ENCODE peak calls at places on chromosomes 2 and 18, in eight cellular contexts. G is hepatocyte, Z is ovary, H is bronchial epithelial cell, T is endothelial cell of umbilical vein, A is neural progenitor cell, W is keratinocyte, K is HepG2. P is an unnamed sample. For H3K27me3, the result is how much of the 10 kb centered on the place peaks cover.

GRCh38 chr2:215598376-215598975 is 162.6 kb upstream of the FN1 start:
- DNase-seq in G (no peak), Z (no peak), H (peak), T (no peak), A (no peak), W (no peak), K (no peak), P (no peak)

GRCh38 chr2:179410552-179411356 is 146.1 kb upstream of the SESTD1 start:
- DNase-seq in G (peak), Z (peak), H (peak), T (peak), A (peak), W (peak), K (peak), P (peak)

GRCh38 chr2:227783404-227784138 is 30.1 kb upstream of the CCL20 start:
- DNase-seq in G (no peak), Z (no peak), H (no peak), T (no peak), A (no peak), W (no peak), K (no peak), P (no peak)

GRCh38 chr18:38402509-38402908 is 836.9 kb upstream of the CELF4 start:
- DNase-seq in G (no peak), Z (no peak), H (no peak), T (no peak), A (peak), W (no peak), K (no peak), P (no peak)

GRCh38 chr2:110101280-110101844 is 14.3 kb downstream of the MALL start:
- DNase-seq in G (peak), Z (peak), H (peak), T (peak), A (no peak), W (peak), K (peak), P (peak)

GRCh38 chr2:119721462-119721861 is 38.3 kb upstream of the PTPN4 start:
- DNase-seq in G (no peak), Z (no peak), H (no peak), T (no peak), A (no peak), W (no peak), K (peak), P (no peak)

GRCh38 chr2:203949228-203949627 is 12.7 kb downstream of the ICOS start:
- DNase-seq in G (no peak), Z (no peak), H (peak), T (no peak), A (no peak), W (no peak), K (no peak), P (no peak)

GRCh38 chr2:119460076-119460475 is 28.4 kb downstream of the TMEM37 start:
- DNase-seq in G (no peak), Z (no peak), H (peak), T (no peak), A (no peak), W (no peak), K (no peak), P (no peak)

GRCh38 chr2:64638502-64639120 is 15.1 kb downstream of the SERTAD2 start:
- DNase-seq in G (no peak), Z (no peak), H (peak), T (no peak), A (no peak), W (no peak), K (no peak), P (no peak)

GRCh38 chr2:172085460-172086159 is at the start of gene DLX1:
- DNase-seq in G (no peak), Z (no peak), H (no peak), T (no peak), A (peak), W (no peak), K (no peak), P (no peak)

GRCh38 chr2:199431748-199432213 is 26.0 kb downstream of the SATB2 start:
- DNase-seq in G (no peak), Z (no peak), H (no peak), T (peak), A (peak), W (no peak), K (no peak), P (no peak)

GRCh38 chr18:44521673-44522032 is 159.0 kb upstream of the SETBP1 start:
- DNase-seq in G (no peak), Z (no peak), H (peak), T (no peak), A (no peak), W (no peak), K (no peak), P (no peak)

GRCh38 chr2:113079123-113079522 is 11.4 kb downstream of the IL1F10 start:
- DNase-seq in G (no peak), Z (no peak), H (no peak), T (no peak), A (no peak), W (no peak), K (no peak), P (no peak)

GRCh38 chr18:61854578-61854977 is 38.2 kb downstream of the RNF152 start:
- DNase-seq in G (no peak), Z (no peak), H (peak), T (peak), A (no peak), W (no peak), K (no peak), P (no peak)

GRCh38 chr2:236852977-236853374 is 232.7 kb upstream of the COPS8 start:
- DNase-seq in G (no peak), Z (no peak), H (no peak), T (no peak), A (no peak), W (no peak), K (no peak), P (no peak)

GRCh38 chr18:58266291-58266690 is 222.3 kb downstream of the NEDD4L start:
- DNase-seq in G (no peak), Z (no peak), H (no peak), T (no peak), A (no peak), W (no peak), K (no peak), P (no peak)

GRCh38 chr2:145007673-145008263 is 487.8 kb upstream of the ZEB2 start:
- DNase-seq in G (no peak), Z (no peak), H (no peak), T (peak), A (no peak), W (no peak), K (no peak), P (no peak)

GRCh38 chr2:46153996-46154753 is 143.0 kb upstream of the EPAS1 start:
- DNase-seq in G (no peak), Z (no peak), H (no peak), T (no peak), A (peak), W (no peak), K (no peak), P (no peak)

GRCh38 chr2:102107741-102108070 is 34.8 kb upstream of the IL1R1 start:
- DNase-seq in G (no peak), Z (no peak), H (no peak), T (no peak), A (no peak), W (no peak), K (peak), P (no peak)

GRCh38 chr18:10008006-10008647 is 94.3 kb downstream of the VAPA start:
- DNase-seq in G (no peak), Z (no peak), H (no peak), T (no peak), A (no peak), W (no peak), K (no peak), P (no peak)

GRCh38 chr2:176585791-176586190 is 316.5 kb downstream of the MTX2 start:
- DNase-seq in G (no peak), Z (no peak), H (no peak), T (no peak), A (no peak), W (no peak), K (no peak), P (no peak)

GRCh38 chr2:96920801-96921560 is 51.1 kb upstream of the SEMA4C start:
- DNase-seq in G (no peak), Z (no peak), H (no peak), T (no peak), A (no peak), W (no peak), K (no peak), P (no peak)

GRCh38 chr2:129732630-129733026 is 246.8 kb upstream of the RAB6C start:
- DNase-seq in G (no peak), Z (no peak), H (no peak), T (no peak), A (no peak), W (no peak), K (no peak), P (no peak)

GRCh38 chr2:128305555-128306080 is 13.1 kb downstream of the HS6ST1 start:
- DNase-seq in G (no peak), Z (no peak), H (peak), T (no peak), A (no peak), W (peak), K (no peak), P (no peak)

GRCh38 chr2:21683838-21684237 is 560.1 kb downstream of the TDRD15 start:
- DNase-seq in G (no peak), Z (no peak), H (no peak), T (no peak), A (no peak), W (no peak), K (no peak), P (no peak)

GRCh38 chr2:230865766-230866703 is 1.3 kb downstream of the ITM2C start:
- DNase-seq in G (peak), Z (no peak), H (no peak), T (no peak), A (peak), W (no peak), K (no peak), P (peak)

GRCh38 chr2:119301413-119301812 is 65.2 kb downstream of the C2orf76 start:
- DNase-seq in G (no peak), Z (no peak), H (no peak), T (no peak), A (peak), W (no peak), K (no peak), P (no peak)

GRCh38 chr2:83823238-83823637 is 635.8 kb downstream of the SUCLG1 start:
- DNase-seq in G (no peak), Z (no peak), H (no peak), T (no peak), A (no peak), W (no peak), K (no peak), P (no peak)

GRCh38 chr2:83827618-83828017 is 631.5 kb downstream of the SUCLG1 start:
- DNase-seq in G (no peak), Z (no peak), H (peak), T (no peak), A (no peak), W (no peak), K (no peak), P (no peak)

DNA sequence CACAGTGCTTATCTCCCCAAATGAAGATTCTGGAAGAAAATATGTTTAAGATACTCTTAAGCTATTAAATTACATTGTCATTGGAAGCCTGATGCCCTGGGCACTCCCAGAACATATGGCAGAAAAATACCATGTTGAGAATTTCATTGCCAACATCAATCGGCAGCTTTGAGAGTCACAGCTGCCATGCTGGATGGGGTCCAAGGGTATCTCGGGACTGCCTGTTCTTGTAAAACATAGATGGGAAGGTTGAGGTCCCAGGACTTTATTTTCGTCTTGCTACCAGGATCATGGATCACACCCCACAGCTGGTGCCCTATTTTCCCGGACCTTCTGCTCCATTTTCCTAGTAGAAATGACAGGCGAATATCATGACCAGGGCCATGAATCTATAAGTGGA is 632.5 kb downstream of the SUCLG1 start:
- DNase-seq in G (no peak), Z (no peak), H (no peak), T (no peak), A (no peak), W (no peak), K (no peak), P (no peak)
- TF ChIP-seq CTCF in G (no peak), Z (no peak), H (no peak), T (no peak), A (no peak), W (no peak), K (no peak), P (no peak)

DNA sequence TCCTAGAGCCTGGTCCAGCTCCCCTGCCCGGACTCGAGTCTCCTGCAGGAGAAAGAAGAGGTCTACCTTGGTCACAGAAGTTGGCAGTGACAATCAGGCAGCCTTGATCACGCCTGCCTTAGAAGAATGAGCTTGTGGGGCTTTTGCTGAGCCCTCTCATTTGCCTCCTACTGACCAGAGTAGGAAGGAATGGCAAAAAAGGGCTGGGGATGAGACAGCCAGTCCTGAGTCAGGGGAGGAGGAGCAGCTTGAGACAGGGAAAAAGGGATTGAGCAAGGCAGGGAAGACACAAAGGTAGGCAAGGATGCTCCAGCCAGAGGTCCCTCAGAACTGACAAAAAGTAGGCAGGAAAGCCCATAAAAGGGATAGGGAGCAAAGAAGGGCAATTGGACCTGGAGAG is 6.0 kb downstream of the WDR54 start:
- DNase-seq in G (no peak), Z (no peak), H (peak), T (no peak), A (no peak), W (no peak), K (no peak), P (no peak)
- H3K27me3 ChIP-seq in G (under half), Z (under half), H (under half), T (under half), A (under half), W (under half), K (under half), P (under half)

GRCh38 chr2:20665261-20666113 is 1.5 kb upstream of the GDF7 start:
- DNase-seq in G (no peak), Z (no peak), H (no peak), T (no peak), A (peak), W (no peak), K (no peak), P (no peak)

GRCh38 chr2:20667151-20667530 is 197 bp downstream of the GDF7 start:
- DNase-seq in G (no peak), Z (no peak), H (no peak), T (no peak), A (peak), W (no peak), K (no peak), P (no peak)

GRCh38 chr2:20664431-20665260 is 2.3 kb upstream of the GDF7 start:
- DNase-seq in G (no peak), Z (no peak), H (no peak), T (no peak), A (no peak), W (no peak), K (peak), P (no peak)

GRCh38 chr2:20667531-20668401 is 822 bp downstream of the GDF7 start:
- DNase-seq in G (no peak), Z (no peak), H (no peak), T (no peak), A (peak), W (no peak), K (no peak), P (no peak)

DNA sequence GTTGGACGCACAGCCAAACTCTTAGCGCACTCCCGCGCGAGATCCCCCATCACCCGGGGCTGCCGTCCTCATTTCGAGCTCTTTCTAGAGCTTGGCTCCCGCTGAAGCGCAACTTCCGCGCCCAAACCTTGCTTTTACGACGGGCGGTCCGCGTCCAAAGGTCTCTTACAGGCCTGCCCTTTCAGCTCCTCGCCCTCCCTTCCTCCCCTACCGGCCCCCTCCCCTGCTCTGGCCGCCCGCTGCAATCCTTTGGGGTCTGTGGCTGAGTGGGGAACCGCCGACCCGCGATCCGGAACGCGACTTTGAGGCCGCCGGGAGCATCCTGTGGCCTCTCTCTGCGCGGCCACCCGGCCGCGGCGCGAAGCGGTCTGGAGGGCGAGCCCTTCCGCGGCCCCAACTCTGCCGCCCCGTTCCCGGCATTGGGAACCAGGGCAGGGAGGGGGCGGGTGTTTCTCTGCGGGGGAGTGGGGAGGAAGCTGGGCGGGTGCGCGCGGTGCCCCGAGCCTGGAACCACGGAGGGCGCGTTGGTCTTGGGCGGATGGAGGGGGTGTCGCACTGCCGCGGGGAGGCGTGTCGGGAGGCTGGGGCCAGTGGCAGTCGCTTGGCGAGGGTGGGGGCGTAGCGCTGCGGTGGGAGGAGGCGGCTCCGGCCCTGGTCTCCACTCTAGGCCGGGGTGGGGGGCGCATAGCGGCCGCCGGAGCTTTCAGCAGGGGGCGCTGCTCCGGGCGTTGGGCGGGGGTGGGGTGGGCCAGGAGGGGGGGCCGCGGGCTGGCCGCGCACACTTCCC is at the start of gene GDF7:
- DNase-seq in G (no peak), Z (no peak), H (no peak), T (peak), A (peak), W (no peak), K (peak), P (no peak)
- TF ChIP-seq CTCF in G (peak), Z (no peak), H (peak), T (no peak), A (peak), W (no peak), K (peak), P (peak)

DNA sequence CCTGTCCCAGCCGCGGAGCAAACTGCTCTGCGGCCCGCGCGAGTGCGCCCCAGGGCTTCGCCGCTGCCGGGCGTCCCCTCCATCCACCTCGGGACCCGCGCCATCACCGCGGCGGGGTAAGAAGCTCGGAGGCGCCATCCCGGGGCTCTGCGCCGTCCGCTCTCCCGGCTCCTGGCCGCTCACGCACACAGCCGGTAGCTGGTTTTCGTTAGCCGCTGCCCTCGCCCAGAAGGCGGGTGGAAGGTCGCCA is 905 bp upstream of the GDF7 start:
- DNase-seq in G (no peak), Z (no peak), H (no peak), T (no peak), A (no peak), W (no peak), K (no peak), P (no peak)
- H3K27me3 ChIP-seq in G (half or more), Z (under half), H (under half), T (half or more), A (half or more), W (half or more), K (under half), P (half or more)

DNA sequence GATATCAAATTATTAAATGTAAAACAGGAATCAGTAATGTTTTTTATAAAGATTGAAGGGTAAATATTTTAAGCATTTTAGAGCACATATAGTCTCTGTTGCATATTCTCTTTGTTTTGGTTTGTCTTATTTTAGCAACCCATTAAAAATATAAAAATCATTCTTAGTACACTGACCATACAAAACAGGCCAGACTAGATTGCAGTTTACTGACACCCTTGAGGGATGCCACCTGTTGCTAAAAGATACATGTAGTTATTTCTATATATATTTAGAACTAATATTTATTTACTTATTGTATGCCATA is 44.7 kb upstream of the SULT1C3 start:
- DNase-seq in G (no peak), Z (no peak), H (no peak), T (no peak), A (no peak), W (no peak), K (no peak), P (no peak)
- TF ChIP-seq CTCF in G (no peak), Z (no peak), H (no peak), T (no peak), A (no peak), W (no peak), K (no peak), P (no peak)

GRCh38 chr2:26598336-26599006 is 42.7 kb downstream of the CIB4 start:
- DNase-seq in G (no peak), Z (no peak), H (no peak), T (no peak), A (peak), W (no peak), K (no peak), P (peak)

GRCh38 chr2:26595146-26595545 is 46.0 kb downstream of the CIB4 start:
- DNase-seq in G (no peak), Z (no peak), H (no peak), T (no peak), A (no peak), W (no peak), K (no peak), P (no peak)

GRCh38 chr2:26591619-26592505 is 49.3 kb downstream of the CIB4 start:
- DNase-seq in G (no peak), Z (no peak), H (no peak), T (no peak), A (no peak), W (no peak), K (no peak), P (peak)

GRCh38 chr2:26599387-26599786 is 41.8 kb downstream of the CIB4 start:
- DNase-seq in G (no peak), Z (no peak), H (no peak), T (no peak), A (no peak), W (no peak), K (no peak), P (no peak)

DNA sequence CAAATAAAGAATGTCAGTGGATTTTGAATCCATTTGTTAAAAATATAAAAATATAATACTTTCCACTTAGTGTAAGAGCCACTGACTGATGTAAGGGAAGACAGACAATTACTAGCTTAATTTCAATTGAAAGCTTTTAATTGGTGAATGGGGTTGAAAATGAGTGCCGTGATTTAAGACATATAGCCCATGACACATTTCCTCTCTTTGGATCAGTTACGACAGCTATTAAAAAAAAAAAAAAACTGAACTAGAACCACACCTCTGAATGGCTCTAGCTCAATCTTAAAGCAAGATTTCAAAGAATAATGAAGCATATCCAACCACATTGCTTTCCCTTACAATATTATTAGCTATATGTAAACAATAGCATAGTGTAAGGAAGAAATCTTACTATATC is 44.0 kb downstream of the CIB4 start:
- DNase-seq in G (no peak), Z (no peak), H (peak), T (peak), A (no peak), W (no peak), K (no peak), P (no peak)
- H3K27me3 ChIP-seq in G (under half), Z (under half), H (under half), T (under half), A (under half), W (under half), K (under half), P (under half)

GRCh38 chr2:200777275-200777674 is 34.4 kb upstream of the BZW1 start:
- DNase-seq in G (peak), Z (no peak), H (peak), T (no peak), A (no peak), W (no peak), K (peak), P (no peak)

GRCh38 chr2:200774920-200775319 is 36.8 kb upstream of the BZW1 start:
- DNase-seq in G (no peak), Z (no peak), H (no peak), T (no peak), A (no peak), W (no peak), K (no peak), P (no peak)

GRCh38 chr2:200772620-200773019 is 39.1 kb upstream of the BZW1 start:
- DNase-seq in G (no peak), Z (no peak), H (no peak), T (no peak), A (no peak), W (no peak), K (no peak), P (no peak)

GRCh38 chr2:200770847-200771246 is 40.9 kb upstream of the BZW1 start:
- DNase-seq in G (no peak), Z (no peak), H (no peak), T (no peak), A (no peak), W (no peak), K (no peak), P (no peak)

GRCh38 chr2:200773083-200773482 is 38.6 kb upstream of the BZW1 start:
- DNase-seq in G (no peak), Z (no peak), H (no peak), T (no peak), A (no peak), W (no peak), K (no peak), P (no peak)
- TF ChIP-seq CTCF in G (no peak), Z (no peak), H (no peak), T (no peak), A (no peak), W (no peak), K (no peak), P (no peak)

P was measured in BE2C.